ENCODE peak calls at places on chromosomes 1 and 21, in ten cellular contexts. J is thyroid gland, X is GM23248, P is mesenchymal stem cell, G is fibroblast of lung, D is tibial artery, U is ovary, Z is upper lobe of right lung, H is lower lobe of right lung, B is PC-3. N is an unnamed sample.

GRCh38 chr1:178819123-178819522 is 51.8 kb downstream of the ANGPTL1 start:
- DNase-seq in H (no peak), Z (no peak), G (peak), X (peak), B (peak), U (no peak), D (no peak), P (no peak), J (no peak), N (no peak)

GRCh38 chr1:209625791-209626285 is 26.4 kb downstream of the LAMB3 start:
- DNase-seq in P (no peak), X (no peak), B (no peak), D (no peak), Z (no peak), U (no peak), G (no peak), H (no peak), J (peak), N (no peak)

GRCh38 chr1:207950750-207951149 is 39.8 kb upstream of the CD34 start:
- DNase-seq in D (no peak), P (no peak), U (no peak), J (no peak), X (no peak), G (no peak), H (no peak), Z (no peak), B (no peak), N (no peak)

GRCh38 chr1:37974575-37974974 is 15.2 kb downstream of the SF3A3 start:
- DNase-seq in D (no peak), X (no peak), B (no peak), Z (no peak), U (no peak), G (no peak), J (no peak), H (no peak), P (no peak), N (no peak)

GRCh38 chr1:31802190-31803150 is 13.4 kb downstream of the SPOCD1 start:
- DNase-seq in H (no peak), U (no peak), G (no peak), D (no peak), J (no peak), X (peak), P (no peak), B (no peak), Z (no peak), N (peak)

GRCh38 chr1:86825294-86825693 is 88.6 kb downstream of the SELENOF start:
- DNase-seq in Z (no peak), H (no peak), D (no peak), B (no peak), G (peak), U (no peak), P (peak), J (peak), X (peak), N (peak)

GRCh38 chr1:87393437-87394085 is 64.9 kb downstream of the LMO4 start:
- DNase-seq in P (no peak), X (no peak), B (no peak), J (no peak), D (no peak), Z (no peak), H (no peak), U (no peak), G (no peak), N (no peak)

GRCh38 chr1:230424440-230425251 is 1.5 kb downstream of the PGBD5 start:
- DNase-seq in U (no peak), D (no peak), G (no peak), J (peak), B (no peak), P (no peak), H (no peak), Z (no peak), X (peak), N (peak)

GRCh38 chr1:107056426-107057196 is at the start of gene PRMT6:
- DNase-seq in G (peak), Z (peak), D (peak), B (peak), X (peak), H (peak), P (peak), U (peak), J (peak), N (peak)

GRCh38 chr1:182211364-182211763 is 149.9 kb upstream of the ZNF648 start:
- DNase-seq in P (no peak), Z (no peak), G (no peak), X (no peak), D (no peak), H (no peak), B (no peak), J (no peak), U (no peak), N (no peak)

DNA sequence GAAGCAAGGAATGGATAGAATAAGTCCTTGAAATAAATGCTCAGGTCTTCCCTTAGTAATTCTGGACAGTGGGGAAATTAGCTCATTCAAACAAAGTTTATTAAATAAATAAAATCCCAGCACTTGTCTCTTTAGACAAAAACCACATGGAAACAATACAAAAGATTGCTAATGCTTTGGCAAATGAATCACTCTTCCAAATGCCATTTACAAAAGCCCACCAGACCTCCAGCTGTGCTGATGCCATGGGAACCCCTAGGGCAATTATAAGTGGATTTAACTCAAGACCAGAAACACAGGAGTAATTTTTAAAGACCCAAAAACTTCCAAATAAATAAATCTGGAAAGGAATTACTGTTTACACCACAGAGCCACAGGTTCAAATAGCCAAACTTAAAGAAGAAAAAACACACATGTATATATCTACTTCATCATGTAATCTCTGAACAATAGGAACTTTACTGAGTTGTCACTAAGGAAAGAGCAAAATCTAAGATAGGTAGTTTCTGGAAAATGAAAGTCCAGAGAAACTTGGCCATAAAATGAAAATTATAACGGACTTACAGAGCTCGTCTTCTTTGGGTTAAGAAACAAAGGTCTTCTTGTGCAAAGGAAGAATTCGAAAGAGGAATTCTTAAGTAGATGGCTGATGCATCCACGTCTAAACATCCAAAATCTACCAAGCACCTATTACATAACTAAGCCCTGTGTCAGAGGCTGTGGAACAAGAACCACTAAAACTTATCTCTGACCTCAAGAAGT is 399.4 kb downstream of the SMYD3 start:
- DNase-seq in U (no peak), X (peak), G (peak), H (no peak), P (peak), D (no peak), J (no peak), Z (no peak), B (no peak), N (no peak)
- H3K27ac ChIP-seq in U (no peak), X (no peak), G (no peak), H (no peak), P (no peak), D (no peak), J (no peak), Z (no peak), B (no peak), N (no peak)

GRCh38 chr1:203288351-203288894 is 16.9 kb upstream of the BTG2 start:
- DNase-seq in B (no peak), H (no peak), U (no peak), J (no peak), X (no peak), D (no peak), P (no peak), G (no peak), Z (no peak), N (no peak)
- H3K27ac ChIP-seq in B (no peak), H (peak), U (peak), J (peak), X (no peak), D (peak), P (no peak), G (no peak), Z (peak), N (peak)

DNA sequence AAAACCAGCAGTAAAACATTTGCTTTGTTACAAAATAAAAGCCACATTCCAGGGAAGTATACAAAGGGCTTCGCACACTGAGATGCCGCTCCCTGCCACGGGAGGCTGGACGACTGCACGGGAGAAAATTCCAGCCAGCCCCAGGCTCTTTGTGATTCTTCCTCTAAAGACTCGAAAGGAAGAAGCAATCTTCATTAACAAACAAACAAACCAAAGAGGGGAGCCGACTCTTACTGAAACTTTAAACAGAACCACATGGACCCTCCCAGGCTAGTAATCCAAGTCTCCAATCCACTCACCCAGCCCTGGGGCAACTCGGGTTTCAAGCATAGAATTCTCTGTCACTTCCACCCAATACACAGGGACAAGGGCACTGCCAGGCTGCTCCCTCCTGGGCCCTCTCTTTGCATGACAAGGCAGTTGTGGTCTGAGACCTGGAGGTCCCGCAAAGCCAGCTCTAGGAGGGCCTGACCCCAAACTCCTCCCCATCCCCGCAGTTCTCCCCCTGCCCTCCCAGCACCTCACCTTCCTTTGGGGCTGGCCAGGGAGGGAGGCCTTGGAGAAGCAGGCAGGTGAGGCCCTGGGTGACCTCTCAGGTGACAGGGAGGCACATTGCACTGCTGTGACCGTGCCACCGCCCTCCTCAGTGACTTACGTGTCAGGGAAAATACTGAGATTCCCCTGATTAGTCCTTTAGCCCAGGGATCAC is 26.6 kb upstream of the COL18A1 start:
- DNase-seq in X (peak), H (peak), J (no peak), B (peak), Z (peak), D (peak), G (peak), P (peak), U (peak), N (no peak)
- H3K27ac ChIP-seq in X (no peak), H (no peak), J (no peak), B (no peak), Z (no peak), D (no peak), G (no peak), P (peak), U (no peak), N (no peak)

GRCh38 chr1:234250747-234251146 is 122.5 kb upstream of the COA6 start:
- DNase-seq in X (no peak), U (no peak), D (no peak), P (no peak), H (no peak), Z (no peak), B (no peak), G (no peak), J (no peak), N (no peak)
- H3K27ac ChIP-seq in X (no peak), U (no peak), D (no peak), P (no peak), H (no peak), Z (no peak), B (no peak), G (no peak), J (no peak), N (no peak)

DNA sequence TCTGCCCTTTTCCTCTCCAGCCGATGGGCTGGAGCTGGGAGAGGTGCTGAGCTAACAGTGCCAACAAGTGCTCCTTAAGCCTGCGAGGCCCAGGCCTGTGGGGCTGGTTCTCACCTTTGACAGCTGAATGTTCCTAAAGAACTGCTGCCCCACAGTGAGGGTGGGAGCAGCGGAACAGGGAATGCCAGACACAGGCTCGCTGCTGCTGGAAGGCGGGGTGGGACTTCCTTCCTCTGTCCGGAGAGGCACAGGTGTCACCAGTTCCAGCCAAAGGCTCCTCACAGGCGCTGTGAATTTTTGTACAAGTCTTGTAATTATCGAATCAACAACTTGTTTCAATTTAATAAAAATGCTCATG is 47.1 kb downstream of the COQ8A start:
- DNase-seq in J (no peak), P (no peak), X (no peak), B (no peak), U (no peak), D (no peak), H (no peak), G (no peak), Z (no peak), N (peak)
- H3K27ac ChIP-seq in J (no peak), P (no peak), X (no peak), B (no peak), U (no peak), D (no peak), H (no peak), G (no peak), Z (no peak), N (no peak)

DNA sequence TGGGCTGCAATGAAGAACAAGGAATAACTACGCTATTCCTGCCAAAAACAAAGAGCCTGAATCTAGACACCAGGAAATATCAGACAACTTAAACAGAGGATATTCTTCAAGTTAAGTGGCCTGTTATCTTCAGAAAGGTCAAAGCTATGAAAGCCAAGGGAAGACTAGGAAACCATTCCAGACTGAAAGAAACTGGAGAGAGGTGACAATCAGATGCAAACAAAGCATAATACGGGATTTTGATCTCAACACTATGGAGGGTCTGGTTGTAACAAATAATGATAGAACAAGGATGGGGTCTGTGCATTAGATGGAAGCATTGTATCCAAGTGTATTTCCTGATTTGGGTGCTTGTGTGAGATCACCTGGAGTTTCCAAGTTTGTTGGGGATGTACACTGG is 2.7 kb downstream of the EPRS1 start:
- DNase-seq in X (no peak), U (no peak), D (no peak), Z (no peak), G (no peak), B (no peak), H (no peak), P (no peak), J (no peak), N (no peak)
- H3K27ac ChIP-seq in X (no peak), U (no peak), D (no peak), Z (no peak), G (no peak), B (no peak), H (no peak), P (no peak), J (no peak), N (no peak)

GRCh38 chr1:27504588-27505419 is 14.8 kb upstream of the WASF2 start:
- DNase-seq in U (peak), J (peak), H (peak), X (peak), Z (no peak), D (peak), B (no peak), G (peak), P (peak), N (peak)
- H3K27ac ChIP-seq in U (peak), J (peak), H (peak), X (peak), Z (peak), D (peak), B (no peak), G (peak), P (peak), N (peak)

DNA sequence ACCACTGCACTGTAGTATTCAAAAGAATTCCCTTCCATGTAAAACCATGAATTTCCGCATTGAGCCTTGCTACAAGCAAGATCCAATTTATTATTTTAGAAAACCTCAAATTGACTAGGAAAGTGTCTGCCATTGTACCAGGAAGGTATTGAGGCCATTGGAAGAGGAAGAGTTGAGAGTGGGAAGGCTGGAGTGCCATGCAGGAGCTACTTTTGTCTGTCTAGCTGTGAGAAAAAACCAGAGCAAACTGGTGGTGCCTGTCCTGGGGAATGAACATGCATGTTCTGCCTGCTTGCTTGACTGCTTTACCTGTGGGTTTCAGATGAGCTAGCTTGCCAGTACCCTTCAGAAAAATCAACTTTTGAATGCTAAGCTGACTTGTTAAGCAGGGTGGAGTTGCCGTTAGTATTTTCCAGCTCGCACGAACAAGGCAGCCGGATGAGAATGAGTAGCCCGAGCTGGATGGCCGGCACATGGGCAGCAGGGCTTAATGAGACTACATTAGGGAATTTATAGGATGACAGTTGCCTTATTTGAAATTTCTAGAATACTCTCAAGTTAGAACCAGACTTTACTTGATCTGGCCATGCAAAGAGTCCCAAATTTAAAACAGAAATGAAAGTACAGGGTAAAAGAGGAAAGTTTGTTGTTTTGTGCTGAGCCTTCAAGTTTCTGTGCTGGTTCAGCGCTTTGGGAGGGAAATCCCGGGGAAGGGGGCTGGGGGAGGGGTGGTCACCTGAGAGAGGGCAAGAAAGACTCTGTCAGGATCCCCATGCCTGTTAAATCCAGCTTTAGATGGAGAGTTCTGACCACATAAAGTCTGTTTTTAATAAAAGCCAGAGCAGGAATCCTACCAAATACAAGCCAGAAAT is 29.6 kb upstream of the C1orf105 start:
- DNase-seq in U (no peak), D (peak), B (no peak), J (peak), P (no peak), H (no peak), Z (no peak), X (peak), G (no peak), N (peak)
- H3K27ac ChIP-seq in U (no peak), D (peak), B (no peak), J (peak), P (no peak), H (peak), Z (no peak), X (peak), G (no peak), N (peak)

DNA sequence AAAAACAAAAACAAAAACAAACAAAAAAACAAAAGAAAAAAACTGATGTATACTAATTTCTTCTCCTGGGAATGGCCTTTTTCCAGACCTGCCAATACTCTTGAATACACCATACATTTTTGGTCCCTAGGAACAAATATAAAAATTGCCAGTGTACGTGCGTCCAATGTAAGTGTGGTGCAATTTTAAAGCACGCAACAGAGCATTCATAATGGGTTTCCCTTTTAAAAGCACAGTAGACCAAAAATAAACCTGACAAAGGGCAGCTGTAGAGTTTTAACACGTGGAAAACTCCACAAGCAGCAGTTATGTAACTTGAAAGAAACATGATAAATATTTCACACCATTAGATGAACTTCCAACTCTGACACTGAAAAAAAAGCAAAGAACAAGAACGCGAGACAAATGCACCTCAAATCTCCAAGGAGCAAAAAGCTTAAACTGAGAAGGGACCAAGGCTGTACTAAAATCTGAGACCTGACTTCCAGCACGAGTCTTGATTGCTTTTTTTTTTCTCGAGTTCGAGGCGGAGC is 358 bp upstream of the JAM2 start:
- DNase-seq in D (no peak), H (no peak), P (peak), B (no peak), U (no peak), G (peak), X (peak), J (no peak), Z (no peak), N (no peak)
- H3K27ac ChIP-seq in D (peak), H (peak), P (no peak), B (no peak), U (peak), G (no peak), X (no peak), J (peak), Z (peak), N (peak)

N was measured in testis.